ENCODE peak calls at places on chromosomes 13 and 19, in five cellular contexts. T, G, F, A and X are unnamed samples. For H3K27me3, the result is how much of the 10 kb centered on the place peaks cover.

GRCh38 chr19:28465317-28466086 is 747.4 kb downstream of the UQCRFS1 start:
- DNase-seq in F (no peak), G (no peak), A (no peak), T (no peak), X (peak)

GRCh38 chr13:50650936-50651638 is 192.4 kb downstream of the DLEU7 start:
- DNase-seq in A (no peak), F (no peak), T (no peak), G (peak), X (peak)

GRCh38 chr13:51549050-51549449 is 35.2 kb upstream of the WDFY2 start:
- DNase-seq in G (no peak), F (no peak), A (no peak), T (peak), X (no peak)

GRCh38 chr13:63910406-63910957 is 2494.8 kb upstream of the PCDH20 start:
- DNase-seq in T (peak), F (no peak), G (no peak), A (no peak), X (peak)

GRCh38 chr19:41304706-41305483 is 5.1 kb upstream of the CCDC97 start:
- DNase-seq in T (no peak), F (no peak), A (no peak), G (no peak), X (no peak)

GRCh38 chr13:30224732-30225131 is 82.6 kb downstream of the KATNAL1 start:
- DNase-seq in F (no peak), A (no peak), T (no peak), G (peak), X (no peak)

GRCh38 chr13:53007872-53008271 is 20.7 kb upstream of the OLFM4 start:
- DNase-seq in A (no peak), T (no peak), G (no peak), F (no peak), X (no peak)

GRCh38 chr13:40189885-40190655 is 476.4 kb downstream of the FOXO1 start:
- DNase-seq in G (no peak), F (no peak), A (no peak), T (no peak), X (no peak)

GRCh38 chr19:31535691-31536460 is 186.6 kb upstream of the TSHZ3 start:
- DNase-seq in G (no peak), T (no peak), A (no peak), F (no peak), X (no peak)

GRCh38 chr19:51784922-51785690 is 9.9 kb upstream of the FPR3 start:
- DNase-seq in F (no peak), G (no peak), T (peak), A (peak), X (no peak)

GRCh38 chr13:26476111-26476743 is 81.3 kb upstream of the WASF3 start:
- DNase-seq in A (no peak), F (no peak), T (no peak), G (no peak), X (no peak)

GRCh38 chr13:100528820-100529219 is 59.8 kb downstream of the GGACT start:
- DNase-seq in G (no peak), F (no peak), A (no peak), T (no peak), X (no peak)

GRCh38 chr13:111371211-111371610 is 50.8 kb downstream of the TEX29 start:
- DNase-seq in T (no peak), A (no peak), G (no peak), F (no peak), X (no peak)

GRCh38 chr13:111876506-111876905 is 190.4 kb upstream of the SOX1 start:
- DNase-seq in A (no peak), F (no peak), T (no peak), G (no peak), X (no peak)

GRCh38 chr13:45016792-45017425 is 27.6 kb downstream of the GPALPP1 start:
- DNase-seq in G (no peak), A (no peak), T (no peak), F (no peak), X (no peak)

GRCh38 chr19:35543280-35544109 is 1.9 kb upstream of the TMEM147 start:
- DNase-seq in G (no peak), T (no peak), F (no peak), A (no peak), X (no peak)

GRCh38 chr19:29098863-29099481 is 114.0 kb downstream of the UQCRFS1 start:
- DNase-seq in F (no peak), G (peak), T (peak), A (peak), X (peak)

GRCh38 chr13:37058801-37059135 is 720 bp downstream of the SUPT20H start:
- DNase-seq in G (no peak), F (no peak), T (peak), A (no peak), X (no peak)

GRCh38 chr13:23949200-23949599 is 51.9 kb upstream of the C1QTNF9B start:
- DNase-seq in T (no peak), F (no peak), G (no peak), A (no peak), X (no peak)

GRCh38 chr13:67518785-67519184 is 288.6 kb upstream of the PCDH9 start:
- DNase-seq in A (no peak), F (no peak), G (no peak), T (no peak), X (no peak)

GRCh38 chr19:48170817-48171347 is 402 bp downstream of the ZSWIM9 start:
- DNase-seq in T (no peak), A (no peak), F (no peak), G (no peak), X (no peak)

GRCh38 chr19:38852231-38853044 is 2.7 kb upstream of the HNRNPL start:
- DNase-seq in A (no peak), G (no peak), T (peak), F (peak), X (no peak)

GRCh38 chr19:41745761-41746160 is 9.6 kb upstream of the CEACAM6 start:
- DNase-seq in G (no peak), T (no peak), A (no peak), F (no peak), X (no peak)

GRCh38 chr19:6540918-6541689 is 10.3 kb downstream of the TNFSF9 start:
- DNase-seq in F (no peak), T (no peak), A (no peak), G (no peak), X (no peak)

GRCh38 chr19:51018745-51019543 is 565 bp downstream of the KLK10 start:
- DNase-seq in G (no peak), T (no peak), A (no peak), F (no peak), X (no peak)

GRCh38 chr13:75635101-75635620 is 969 bp upstream of the LMO7 start:
- DNase-seq in G (no peak), A (no peak), T (peak), F (no peak), X (no peak)
- H3K4me3 ChIP-seq in G (peak), A (peak), T (peak), F (peak), X (peak)

GRCh38 chr13:101829484-101829883 is 377.0 kb downstream of the ITGBL1 start:
- DNase-seq in A (no peak), T (no peak), G (no peak), F (no peak), X (peak)
- TF ChIP-seq CTCF in A (no peak), T (no peak), G (no peak), F (no peak), X (no peak)

GRCh38 chr13:58097831-58098230 is 466.3 kb downstream of the PCDH17 start:
- DNase-seq in F (no peak), T (no peak), A (no peak), G (no peak), X (no peak)
- H3K27me3 ChIP-seq in F (under half), T (under half), A (under half), G (under half), X (under half)

GRCh38 chr19:3358392-3358918 is 7.9 kb upstream of the NFIC start:
- DNase-seq in G (no peak), F (no peak), T (peak), A (no peak), X (no peak)

GRCh38 chr19:3356805-3357204 is 9.6 kb upstream of the NFIC start:
- DNase-seq in A (no peak), G (no peak), T (no peak), F (no peak), X (no peak)

GRCh38 chr19:3357362-3357730 is 9.0 kb upstream of the NFIC start:
- DNase-seq in A (no peak), G (no peak), T (no peak), F (no peak), X (no peak)

GRCh38 chr19:3358919-3359849 is 7.2 kb upstream of the NFIC start:
- DNase-seq in A (peak), T (peak), F (peak), G (no peak), X (no peak)

DNA sequence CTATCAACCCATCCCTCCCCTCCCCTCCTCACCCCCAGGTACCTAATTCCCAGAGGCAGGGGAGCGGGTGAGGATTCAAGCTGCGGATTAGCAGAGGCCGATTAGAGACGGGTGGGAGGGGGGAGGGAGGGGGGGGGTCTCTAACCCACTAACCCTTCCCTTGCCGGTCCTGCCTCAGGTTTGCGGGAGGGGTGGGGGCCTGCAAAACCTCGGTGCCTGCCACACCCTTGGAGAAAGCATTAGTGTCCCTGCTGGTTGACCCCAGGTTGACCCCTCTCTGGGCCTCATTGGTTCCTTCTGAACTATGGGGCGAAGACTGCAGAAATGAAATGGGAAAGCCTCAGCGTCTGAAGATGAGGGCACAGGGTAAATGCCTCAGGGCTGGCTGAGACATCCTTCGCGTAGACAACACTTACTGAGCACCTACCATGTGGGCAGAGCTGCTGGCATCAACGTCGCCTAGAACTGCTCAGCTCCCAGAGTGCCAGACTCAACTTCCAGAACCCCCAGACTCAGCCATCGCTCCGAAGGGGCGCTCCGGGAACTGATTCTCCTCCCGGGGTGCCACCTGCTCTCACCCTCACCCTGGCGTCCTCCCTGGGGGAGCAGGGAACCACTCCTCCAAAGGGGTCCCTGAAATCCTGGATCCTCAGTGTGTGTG is 8.5 kb upstream of the NFIC start:
- DNase-seq in A (no peak), G (no peak), T (peak), F (no peak), X (no peak)
- H3K4me3 ChIP-seq in A (peak), G (peak), T (no peak), F (peak), X (no peak)